ENCODE peak calls at places on chromosomes 4 and X, in nine cellular contexts. M is activated CD8-positive, alpha-beta memory T cell treated with anti-CD3 and anti-CD28 coated beads, Interleukin-2, amount 50 U/mL, for 48 hours; S is HFF-Myc; F is ovary; Y is lower leg skin; E is CD4-positive, alpha-beta T cell; D is activated gamma-delta T cell treated with Interleukin-2 at 50 U/mL for 16 hours; X is CMK; J is pancreas. O is an unnamed sample.
A peak's percentile ranks its signal among the peaks of the same experiment; 100 is the strongest.

GRCh38 chrX:54076903-54077302 is 32.6 kb upstream of the PHF8 start:
- DNase-seq in J (no peak), F (no peak), S (no peak), X (no peak), M (no peak), E (no peak), Y (no peak), D (no peak), O (no peak)

GRCh38 chr4:173212379-173212778 is 43.8 kb downstream of the GALNT7 start:
- DNase-seq in D (no peak), F (no peak), X (no peak), J (no peak), S (no peak), E (no peak), M (no peak), Y (no peak), O (no peak)

GRCh38 chr4:3074078-3074845 is at the start of the genes HTT and HTT-AS:
- DNase-seq in J (peak; percentile 100), F (peak; percentile 96), S (peak; percentile 66), Y (peak; percentile 99), D (peak; percentile 98), X (peak; percentile 77), E (peak; percentile 99), M (peak; percentile 98), O (peak; percentile 97)

GRCh38 chr4:47842985-47843384 is 5.1 kb upstream of the CORIN start:
- DNase-seq in M (no peak), S (no peak), Y (no peak), X (no peak), E (no peak), J (no peak), F (no peak), D (no peak), O (no peak)

GRCh38 chrX:74421181-74422028 is at the start of gene SLC16A2:
- DNase-seq in X (no peak), Y (peak; percentile 92), E (peak; percentile 16), D (peak; percentile 24), S (no peak), M (peak; percentile 59), J (peak; percentile 66), F (peak; percentile 82), O (peak; percentile 81)

GRCh38 chr4:120517966-120518365 is 404.6 kb downstream of the PRDM5 start:
- DNase-seq in D (no peak), Y (no peak), J (no peak), M (no peak), S (peak; percentile 66), X (peak; percentile 43), F (peak; percentile 77), E (no peak), O (peak; percentile 50)

GRCh38 chrX:149248073-149248625 is 257.0 kb downstream of the IDS start:
- DNase-seq in Y (no peak), X (no peak), F (no peak), E (no peak), J (no peak), D (no peak), S (no peak), M (no peak), O (no peak)

GRCh38 chrX:49129427-49129826 is 5.9 kb upstream of the GPKOW start:
- DNase-seq in S (no peak), F (no peak), E (no peak), D (no peak), M (no peak), J (no peak), X (no peak), Y (no peak), O (no peak)

GRCh38 chrX:150366951-150367545 is 3.9 kb downstream of the MAMLD1 start:
- DNase-seq in D (no peak), E (no peak), J (no peak), Y (no peak), M (no peak), F (peak; percentile 37), X (no peak), S (no peak), O (no peak)

GRCh38 chr4:173801876-173802713 is 272.1 kb upstream of the HAND2 start:
- DNase-seq in S (no peak), D (no peak), F (no peak), M (no peak), J (no peak), X (no peak), E (no peak), Y (no peak), O (no peak)

GRCh38 chrX:46561931-46562721 is 11.4 kb upstream of the CHST7 start:
- DNase-seq in E (no peak), M (no peak), D (no peak), J (no peak), Y (peak; percentile 59), S (no peak), X (no peak), F (no peak), O (no peak)

GRCh38 chr4:121950680-121951569 is 935 bp downstream of the TRPC3 start:
- DNase-seq in D (no peak), J (peak; percentile 33), F (peak; percentile 18), Y (peak; percentile 84), X (no peak), E (no peak), M (peak; percentile 67), S (no peak), O (no peak)

GRCh38 chr4:11480683-11481082 is 52.0 kb upstream of the HS3ST1 start:
- DNase-seq in M (no peak), S (no peak), F (no peak), D (no peak), E (no peak), J (no peak), Y (no peak), X (peak; percentile 77), O (no peak)